ENCODE peak calls at places on chromosomes 11 and 22, in seven cellular contexts. O, V, I, U, C, K and S are unnamed samples.

GRCh38 chr11:17766590-17766989 is 32.0 kb downstream of the KCNC1 start:
- DNase-seq in O (no peak), V (peak; percentile 27), I (no peak), U (no peak), C (no peak), K (no peak), S (no peak)

GRCh38 chr11:117789241-117789640 is 7.8 kb downstream of the DSCAML1 start:
- DNase-seq in O (no peak), V (no peak), I (no peak), U (no peak), C (no peak), K (no peak), S (no peak)

GRCh38 chr11:101844608-101845007 is 70.2 kb upstream of the CEP126 start:
- DNase-seq in O (no peak), V (no peak), I (no peak), U (no peak), C (no peak), K (no peak), S (no peak)

GRCh38 chr22:48371391-48371790 is 1456.3 kb downstream of the BRD1 start:
- DNase-seq in O (no peak), V (no peak), I (no peak), U (no peak), C (no peak), K (no peak), S (no peak)

GRCh38 chr11:119479685-119480275 is 56.8 kb upstream of the THY1 start:
- DNase-seq in O (no peak), V (peak; percentile 77), I (no peak), U (no peak), C (peak; percentile 58), K (peak; percentile 42), S (no peak)

GRCh38 chr11:131632971-131633370 is 262.6 kb downstream of the NTM start:
- DNase-seq in O (no peak), V (no peak), I (no peak), U (no peak), C (no peak), K (no peak), S (no peak)

GRCh38 chr11:77142091-77142975 is 14.3 kb downstream of the MYO7A start:
- DNase-seq in O (no peak), V (no peak), I (no peak), U (no peak), C (no peak), K (no peak), S (no peak)

GRCh38 chr11:93585758-93586157 is 42.6 kb upstream of the SMCO4 start:
- DNase-seq in O (peak; percentile 58), V (no peak), I (no peak), U (no peak), C (no peak), K (peak; percentile 66), S (peak; percentile 16)

GRCh38 chr11:26078217-26078821 is 253.6 kb upstream of the ANO3 start:
- DNase-seq in O (no peak), V (no peak), I (no peak), U (no peak), C (no peak), K (no peak), S (no peak)

GRCh38 chr11:117070016-117070415 is 28.2 kb downstream of the SIK3 start:
- DNase-seq in O (no peak), V (no peak), I (no peak), U (no peak), C (no peak), K (peak; percentile 31), S (no peak)

GRCh38 chr22:29520851-29521250 is 32.7 kb downstream of the THOC5 start:
- DNase-seq in O (peak; percentile 76), V (no peak), I (no peak), U (no peak), C (no peak), K (peak; percentile 80), S (no peak)

GRCh38 chr22:44950806-44951509 is 58.8 kb downstream of the PHF21B start:
- DNase-seq in O (no peak), V (no peak), I (no peak), U (no peak), C (no peak), K (no peak), S (no peak)

GRCh38 chr11:99988105-99988907 is 698.8 kb upstream of the ARHGAP42 start:
- DNase-seq in O (no peak), V (peak; percentile 70), I (no peak), U (no peak), C (no peak), K (no peak), S (no peak)

GRCh38 chr11:8871283-8871775 is 39.7 kb upstream of the AKIP1 start:
- DNase-seq in O (peak; percentile 75), V (peak; percentile 94), I (no peak), U (peak; percentile 52), C (peak; percentile 70), K (peak; percentile 94), S (peak; percentile 56)

GRCh38 chr11:20443596-20443995 is 56.1 kb downstream of the PRMT3 start:
- DNase-seq in O (no peak), V (peak; percentile 49), I (no peak), U (no peak), C (no peak), K (peak; percentile 37), S (no peak)